ENCODE peak calls at places on chromosomes 4 and X, in four cellular contexts. One of them, this sample, is unnamed.
A peak's percentile ranks its signal among the peaks of the same experiment; 100 is the strongest.

GRCh38 chrX:46978341-46979291 is 66.4 kb downstream of the JADE3 start:
- DNase-seq in AG20443: peak; percentile 34
- DNase-seq in fibroblast of mammary gland: peak; percentile 87
- DNase-seq in DMS153: no peak
- DNase-seq in this sample: peak; percentile 81

GRCh38 chr4:10200869-10201268 is 84.3 kb upstream of the WDR1 start:
- DNase-seq in DMS153: no peak
- DNase-seq in fibroblast of mammary gland: no peak
- DNase-seq in AG20443: no peak
- DNase-seq in this sample: no peak

GRCh38 chrX:7515681-7516413 is 327.1 kb upstream of the VCX start:
- DNase-seq in fibroblast of mammary gland: peak; percentile 67
- DNase-seq in AG20443: peak; percentile 2
- DNase-seq in DMS153: no peak
- DNase-seq in this sample: peak; percentile 52

GRCh38 chr4:88629826-88630225 is 37.5 kb downstream of the HERC3 start:
- DNase-seq in fibroblast of mammary gland: peak; percentile 62
- DNase-seq in DMS153: no peak
- DNase-seq in AG20443: peak; percentile 13
- DNase-seq in this sample: no peak

GRCh38 chr4:61246003-61246402 is 45.9 kb downstream of the ADGRL3 start:
- DNase-seq in AG20443: no peak
- DNase-seq in fibroblast of mammary gland: no peak
- DNase-seq in DMS153: no peak
- DNase-seq in this sample: no peak

GRCh38 chrX:10648608-10649007 is 28.2 kb upstream of the MID1 start:
- DNase-seq in DMS153: no peak
- DNase-seq in AG20443: peak; percentile 35
- DNase-seq in fibroblast of mammary gland: peak; percentile 90
- DNase-seq in this sample: no peak

GRCh38 chr4:103998752-103999151 is 279.0 kb upstream of the TACR3 start:
- DNase-seq in AG20443: no peak
- DNase-seq in fibroblast of mammary gland: no peak
- DNase-seq in DMS153: no peak
- DNase-seq in this sample: no peak

GRCh38 chr4:82851902-82852750 is 38.8 kb downstream of the SEC31A start:
- DNase-seq in AG20443: peak; percentile 16
- DNase-seq in DMS153: peak; percentile 9
- DNase-seq in fibroblast of mammary gland: peak; percentile 54
- DNase-seq in this sample: peak; percentile 67

GRCh38 chr4:125722009-125722408 is 407.3 kb downstream of the FAT4 start:
- DNase-seq in DMS153: no peak
- DNase-seq in fibroblast of mammary gland: no peak
- DNase-seq in AG20443: no peak
- DNase-seq in this sample: no peak

GRCh38 chr4:126916626-126917140 is 716.1 kb upstream of the INTU start:
- DNase-seq in fibroblast of mammary gland: peak; percentile 89
- DNase-seq in DMS153: no peak
- DNase-seq in AG20443: peak; percentile 56
- DNase-seq in this sample: peak; percentile 69

GRCh38 chr4:23931489-23931830 is 41.6 kb upstream of the PPARGC1A start:
- DNase-seq in DMS153: no peak
- DNase-seq in AG20443: no peak
- DNase-seq in fibroblast of mammary gland: no peak
- DNase-seq in this sample: no peak

GRCh38 chr4:100391913-100392312 is 125.9 kb downstream of the EMCN start:
- DNase-seq in AG20443: peak; percentile 12
- DNase-seq in fibroblast of mammary gland: peak; percentile 69
- DNase-seq in DMS153: no peak
- DNase-seq in this sample: peak; percentile 50

GRCh38 chr4:2745981-2746806 is 9.9 kb downstream of the TNIP2 start:
- DNase-seq in fibroblast of mammary gland: peak; percentile 45
- DNase-seq in AG20443: peak; percentile 70
- DNase-seq in DMS153: no peak
- DNase-seq in this sample: peak; percentile 90

GRCh38 chr4:151408380-151408629 is 671 bp upstream of the FHIP1A start:
- DNase-seq in AG20443: no peak
- DNase-seq in fibroblast of mammary gland: no peak
- DNase-seq in DMS153: no peak
- DNase-seq in this sample: no peak

GRCh38 chrX:109199726-109200125 is 282.2 kb downstream of the GUCY2F start:
- DNase-seq in fibroblast of mammary gland: peak; percentile 49
- DNase-seq in AG20443: peak; percentile 14
- DNase-seq in DMS153: no peak
- DNase-seq in this sample: no peak

GRCh38 chr4:16259531-16260246 is 33.4 kb upstream of the TAPT1 start:
- DNase-seq in DMS153: no peak
- DNase-seq in fibroblast of mammary gland: peak; percentile 80
- DNase-seq in AG20443: no peak
- DNase-seq in this sample: no peak